ENCODE peak calls at places on chromosomes 12 and 14, in six cellular contexts. One of them, this sample, is unnamed.

GRCh38 chr12:26769611-26770010 is 63.4 kb downstream of the ITPR2 start:
- DNase-seq in GM23338: no peak
- DNase-seq in activated gamma-delta T cell treated with Interleukin-2 at 50 U/mL for 16 hours: no peak
- DNase-seq in ureter: no peak
- DNase-seq in aorta: no peak
- DNase-seq in NCI-H1436: no peak
- DNase-seq in this sample: no peak

GRCh38 chr12:104539063-104539462 is 82.3 kb downstream of the CHST11 start:
- DNase-seq in GM23338: no peak
- DNase-seq in aorta: no peak
- DNase-seq in NCI-H1436: no peak
- DNase-seq in ureter: no peak
- DNase-seq in activated gamma-delta T cell treated with Interleukin-2 at 50 U/mL for 16 hours: no peak
- DNase-seq in this sample: no peak

GRCh38 chr12:89370850-89371249 is 18.5 kb upstream of the DUSP6 start:
- DNase-seq in aorta: no peak
- DNase-seq in activated gamma-delta T cell treated with Interleukin-2 at 50 U/mL for 16 hours: no peak
- DNase-seq in NCI-H1436: no peak
- DNase-seq in ureter: no peak
- DNase-seq in GM23338: no peak
- DNase-seq in this sample: no peak

GRCh38 chr14:54040851-54041250 is 84.2 kb upstream of the BMP4 start:
- DNase-seq in NCI-H1436: no peak
- DNase-seq in ureter: no peak
- DNase-seq in GM23338: no peak
- DNase-seq in activated gamma-delta T cell treated with Interleukin-2 at 50 U/mL for 16 hours: no peak
- DNase-seq in aorta: no peak
- DNase-seq in this sample: no peak

GRCh38 chr12:46402861-46403731 is 30.5 kb upstream of the SLC38A2 start:
- DNase-seq in ureter: no peak
- DNase-seq in aorta: no peak
- DNase-seq in NCI-H1436: no peak
- DNase-seq in GM23338: no peak
- DNase-seq in activated gamma-delta T cell treated with Interleukin-2 at 50 U/mL for 16 hours: no peak
- DNase-seq in this sample: no peak

GRCh38 chr12:15534322-15534721 is 212.0 kb downstream of the PTPRO start:
- DNase-seq in GM23338: no peak
- DNase-seq in aorta: no peak
- DNase-seq in NCI-H1436: no peak
- DNase-seq in activated gamma-delta T cell treated with Interleukin-2 at 50 U/mL for 16 hours: no peak
- DNase-seq in ureter: no peak
- DNase-seq in this sample: no peak

GRCh38 chr12:25495336-25496097 is 57.6 kb downstream of the LMNTD1 start:
- DNase-seq in NCI-H1436: no peak
- DNase-seq in GM23338: no peak
- DNase-seq in activated gamma-delta T cell treated with Interleukin-2 at 50 U/mL for 16 hours: no peak
- DNase-seq in aorta: no peak
- DNase-seq in ureter: no peak
- DNase-seq in this sample: no peak

GRCh38 chr12:12714276-12715001 is 2.7 kb upstream of the CDKN1B start:
- DNase-seq in ureter: peak; percentile 58
- DNase-seq in aorta: peak; percentile 63
- DNase-seq in NCI-H1436: peak; percentile 35
- DNase-seq in activated gamma-delta T cell treated with Interleukin-2 at 50 U/mL for 16 hours: peak; percentile 62
- DNase-seq in GM23338: peak; percentile 71
- DNase-seq in this sample: no peak

GRCh38 chr12:51961834-51962233 is 10.3 kb downstream of the ACVR1B start:
- DNase-seq in aorta: no peak
- DNase-seq in GM23338: no peak
- DNase-seq in activated gamma-delta T cell treated with Interleukin-2 at 50 U/mL for 16 hours: no peak
- DNase-seq in NCI-H1436: no peak
- DNase-seq in ureter: no peak
- DNase-seq in this sample: no peak

GRCh38 chr12:27627123-27627835 is 69.0 kb upstream of the REP15 start:
- DNase-seq in activated gamma-delta T cell treated with Interleukin-2 at 50 U/mL for 16 hours: no peak
- DNase-seq in ureter: no peak
- DNase-seq in GM23338: no peak
- DNase-seq in aorta: peak; percentile 53
- DNase-seq in NCI-H1436: no peak
- DNase-seq in this sample: no peak

GRCh38 chr12:77118696-77119095 is 53.3 kb upstream of the E2F7 start:
- DNase-seq in activated gamma-delta T cell treated with Interleukin-2 at 50 U/mL for 16 hours: no peak
- DNase-seq in aorta: no peak
- DNase-seq in GM23338: no peak
- DNase-seq in ureter: no peak
- DNase-seq in NCI-H1436: no peak
- DNase-seq in this sample: no peak

GRCh38 chr12:90801776-90802175 is 153.2 kb downstream of the CCER1 start:
- DNase-seq in activated gamma-delta T cell treated with Interleukin-2 at 50 U/mL for 16 hours: no peak
- DNase-seq in GM23338: no peak
- DNase-seq in NCI-H1436: no peak
- DNase-seq in aorta: no peak
- DNase-seq in ureter: no peak
- DNase-seq in this sample: no peak

GRCh38 chr14:102356280-102356679 is 6.4 kb downstream of the CINP start:
- DNase-seq in NCI-H1436: no peak
- DNase-seq in activated gamma-delta T cell treated with Interleukin-2 at 50 U/mL for 16 hours: no peak
- DNase-seq in ureter: no peak
- DNase-seq in GM23338: no peak
- DNase-seq in aorta: no peak
- DNase-seq in this sample: no peak

GRCh38 chr12:4243098-4243795 is 30.3 kb upstream of the CCND2 start:
- DNase-seq in ureter: no peak
- DNase-seq in GM23338: no peak
- DNase-seq in activated gamma-delta T cell treated with Interleukin-2 at 50 U/mL for 16 hours: no peak
- DNase-seq in aorta: no peak
- DNase-seq in NCI-H1436: no peak
- DNase-seq in this sample: no peak

GRCh38 chr14:60647081-60647836 is 2.0 kb downstream of the SIX1 start:
- DNase-seq in aorta: peak; percentile 63
- DNase-seq in ureter: no peak
- DNase-seq in activated gamma-delta T cell treated with Interleukin-2 at 50 U/mL for 16 hours: no peak
- DNase-seq in GM23338: peak; percentile 75
- DNase-seq in NCI-H1436: no peak
- DNase-seq in this sample: peak; percentile 49

GRCh38 chr14:89957791-89958190 is 2.1 kb downstream of the TDP1 start:
- DNase-seq in ureter: no peak
- DNase-seq in GM23338: no peak
- DNase-seq in activated gamma-delta T cell treated with Interleukin-2 at 50 U/mL for 16 hours: no peak
- DNase-seq in NCI-H1436: no peak
- DNase-seq in aorta: no peak
- DNase-seq in this sample: no peak

GRCh38 chr14:49946320-49947141 is 53.6 kb downstream of the ARF6 start:
- DNase-seq in aorta: no peak
- DNase-seq in GM23338: no peak
- DNase-seq in NCI-H1436: peak; percentile 80
- DNase-seq in ureter: no peak
- DNase-seq in activated gamma-delta T cell treated with Interleukin-2 at 50 U/mL for 16 hours: no peak
- DNase-seq in this sample: no peak

GRCh38 chr14:60093606-60094005 is 1.9 kb downstream of the PCNX4 start:
- DNase-seq in NCI-H1436: no peak
- DNase-seq in ureter: no peak
- DNase-seq in GM23338: no peak
- DNase-seq in activated gamma-delta T cell treated with Interleukin-2 at 50 U/mL for 16 hours: no peak
- DNase-seq in aorta: no peak
- DNase-seq in this sample: no peak

GRCh38 chr14:91249841-91250616 is 5.5 kb upstream of the GPR68 start:
- DNase-seq in activated gamma-delta T cell treated with Interleukin-2 at 50 U/mL for 16 hours: peak; percentile 30
- DNase-seq in ureter: no peak
- DNase-seq in NCI-H1436: peak; percentile 68
- DNase-seq in aorta: no peak
- DNase-seq in GM23338: no peak
- DNase-seq in this sample: no peak

GRCh38 chr12:132653567-132654290 is 33.4 kb downstream of the POLE start:
- DNase-seq in activated gamma-delta T cell treated with Interleukin-2 at 50 U/mL for 16 hours: no peak
- DNase-seq in aorta: no peak
- DNase-seq in ureter: no peak
- DNase-seq in NCI-H1436: no peak
- DNase-seq in GM23338: no peak
- DNase-seq in this sample: no peak

GRCh38 chr12:132276066-132276719 is 53.2 kb downstream of the GALNT9 start:
- DNase-seq in ureter: no peak
- DNase-seq in GM23338: no peak
- DNase-seq in NCI-H1436: no peak
- DNase-seq in activated gamma-delta T cell treated with Interleukin-2 at 50 U/mL for 16 hours: no peak
- DNase-seq in aorta: peak; percentile 25
- DNase-seq in this sample: no peak

GRCh38 chr12:42819801-42820200 is 230.3 kb upstream of the PRICKLE1 start:
- DNase-seq in aorta: no peak
- DNase-seq in ureter: no peak
- DNase-seq in activated gamma-delta T cell treated with Interleukin-2 at 50 U/mL for 16 hours: no peak
- DNase-seq in NCI-H1436: no peak
- DNase-seq in GM23338: no peak
- DNase-seq in this sample: no peak

GRCh38 chr12:116066381-116067230 is 210.9 kb downstream of the MED13L start:
- DNase-seq in activated gamma-delta T cell treated with Interleukin-2 at 50 U/mL for 16 hours: peak; percentile 52
- DNase-seq in GM23338: peak; percentile 64
- DNase-seq in NCI-H1436: no peak
- DNase-seq in aorta: peak; percentile 64
- DNase-seq in ureter: no peak
- DNase-seq in this sample: peak; percentile 39

GRCh38 chr14:70281938-70282337 is 77.5 kb downstream of the COX16 start:
- DNase-seq in activated gamma-delta T cell treated with Interleukin-2 at 50 U/mL for 16 hours: no peak
- DNase-seq in aorta: no peak
- DNase-seq in NCI-H1436: no peak
- DNase-seq in ureter: no peak
- DNase-seq in GM23338: peak; percentile 61
- DNase-seq in this sample: no peak

GRCh38 chr14:60350366-60350720 is 101.3 kb downstream of the PPM1A start:
- DNase-seq in activated gamma-delta T cell treated with Interleukin-2 at 50 U/mL for 16 hours: no peak
- DNase-seq in GM23338: peak; percentile 61
- DNase-seq in NCI-H1436: no peak
- DNase-seq in aorta: no peak
- DNase-seq in ureter: no peak
- DNase-seq in this sample: peak; percentile 20

GRCh38 chr12:63930971-63931370 is 86.5 kb downstream of the SRGAP1 start:
- DNase-seq in NCI-H1436: no peak
- DNase-seq in activated gamma-delta T cell treated with Interleukin-2 at 50 U/mL for 16 hours: no peak
- DNase-seq in GM23338: no peak
- DNase-seq in aorta: no peak
- DNase-seq in ureter: no peak
- DNase-seq in this sample: no peak

GRCh38 chr12:13959131-13959734 is 22.2 kb downstream of the GRIN2B start:
- DNase-seq in activated gamma-delta T cell treated with Interleukin-2 at 50 U/mL for 16 hours: no peak
- DNase-seq in NCI-H1436: no peak
- DNase-seq in ureter: no peak
- DNase-seq in GM23338: peak; percentile 40
- DNase-seq in aorta: no peak
- DNase-seq in this sample: peak; percentile 25

GRCh38 chr12:120984351-120984898 is 6.1 kb downstream of the HNF1A start:
- DNase-seq in aorta: no peak
- DNase-seq in activated gamma-delta T cell treated with Interleukin-2 at 50 U/mL for 16 hours: no peak
- DNase-seq in GM23338: peak; percentile 26
- DNase-seq in ureter: no peak
- DNase-seq in NCI-H1436: no peak
- DNase-seq in this sample: no peak

GRCh38 chr14:35701531-35701930 is 107.6 kb downstream of the RALGAPA1 start:
- DNase-seq in aorta: no peak
- DNase-seq in GM23338: no peak
- DNase-seq in activated gamma-delta T cell treated with Interleukin-2 at 50 U/mL for 16 hours: no peak
- DNase-seq in NCI-H1436: no peak
- DNase-seq in ureter: no peak
- DNase-seq in this sample: no peak

GRCh38 chr12:66196806-66197205 is 7.8 kb downstream of the IRAK3 start:
- DNase-seq in NCI-H1436: no peak
- DNase-seq in aorta: no peak
- DNase-seq in ureter: no peak
- DNase-seq in activated gamma-delta T cell treated with Interleukin-2 at 50 U/mL for 16 hours: no peak
- DNase-seq in GM23338: no peak
- DNase-seq in this sample: no peak

GRCh38 chr12:2686280-2686646 is 108.5 kb upstream of the FKBP4 start:
- DNase-seq in GM23338: no peak
- DNase-seq in NCI-H1436: no peak
- DNase-seq in ureter: no peak
- DNase-seq in aorta: no peak
- DNase-seq in activated gamma-delta T cell treated with Interleukin-2 at 50 U/mL for 16 hours: no peak
- DNase-seq in this sample: no peak

GRCh38 chr14:105162374-105162979 is 6.1 kb downstream of the JAG2 start:
- DNase-seq in activated gamma-delta T cell treated with Interleukin-2 at 50 U/mL for 16 hours: no peak
- DNase-seq in ureter: no peak
- DNase-seq in aorta: no peak
- DNase-seq in NCI-H1436: no peak
- DNase-seq in GM23338: no peak
- DNase-seq in this sample: no peak

GRCh38 chr14:74491952-74492351 is 1.2 kb downstream of the NPC2 start:
- DNase-seq in NCI-H1436: no peak
- DNase-seq in ureter: no peak
- DNase-seq in aorta: no peak
- DNase-seq in activated gamma-delta T cell treated with Interleukin-2 at 50 U/mL for 16 hours: no peak
- DNase-seq in GM23338: peak; percentile 57
- DNase-seq in this sample: no peak

GRCh38 chr12:14691560-14691959 is 4.8 kb downstream of the GUCY2C start:
- DNase-seq in ureter: peak; percentile 56
- DNase-seq in NCI-H1436: no peak
- DNase-seq in GM23338: no peak
- DNase-seq in aorta: peak; percentile 88
- DNase-seq in activated gamma-delta T cell treated with Interleukin-2 at 50 U/mL for 16 hours: no peak
- DNase-seq in this sample: no peak

GRCh38 chr12:75981773-75982564 is 49.6 kb downstream of the PHLDA1 start:
- DNase-seq in aorta: no peak
- DNase-seq in NCI-H1436: no peak
- DNase-seq in ureter: no peak
- DNase-seq in GM23338: no peak
- DNase-seq in activated gamma-delta T cell treated with Interleukin-2 at 50 U/mL for 16 hours: no peak
- DNase-seq in this sample: no peak

GRCh38 chr12:19683178-19683927 is 244.1 kb downstream of the AEBP2 start:
- DNase-seq in GM23338: no peak
- DNase-seq in NCI-H1436: no peak
- DNase-seq in ureter: no peak
- DNase-seq in activated gamma-delta T cell treated with Interleukin-2 at 50 U/mL for 16 hours: no peak
- DNase-seq in aorta: no peak
- DNase-seq in this sample: no peak

GRCh38 chr12:52438305-52439301 is 4.4 kb upstream of the KRT75 start:
- DNase-seq in aorta: no peak
- DNase-seq in NCI-H1436: no peak
- DNase-seq in ureter: no peak
- DNase-seq in activated gamma-delta T cell treated with Interleukin-2 at 50 U/mL for 16 hours: no peak
- DNase-seq in GM23338: no peak
- DNase-seq in this sample: no peak

GRCh38 chr14:51453869-51454268 is 197.8 kb upstream of the FRMD6 start:
- DNase-seq in aorta: no peak
- DNase-seq in activated gamma-delta T cell treated with Interleukin-2 at 50 U/mL for 16 hours: no peak
- DNase-seq in ureter: no peak
- DNase-seq in GM23338: no peak
- DNase-seq in NCI-H1436: no peak
- DNase-seq in this sample: no peak

GRCh38 chr12:120125792-120126634 is 9.5 kb upstream of the RAB35 start:
- DNase-seq in GM23338: peak; percentile 38
- DNase-seq in activated gamma-delta T cell treated with Interleukin-2 at 50 U/mL for 16 hours: no peak
- DNase-seq in NCI-H1436: no peak
- DNase-seq in aorta: no peak
- DNase-seq in ureter: no peak
- DNase-seq in this sample: no peak

GRCh38 chr12:124769166-124769530 is 94.5 kb downstream of the SCARB1 start:
- DNase-seq in NCI-H1436: no peak
- DNase-seq in activated gamma-delta T cell treated with Interleukin-2 at 50 U/mL for 16 hours: no peak
- DNase-seq in aorta: no peak
- DNase-seq in GM23338: no peak
- DNase-seq in ureter: no peak
- DNase-seq in this sample: no peak

This sample was measured in WTC11.